ENCODE peak calls at places on chromosomes 12 and 14, in six cellular contexts. One of them, this sample, is unnamed.

GRCh38 chr12:39990122-39991101 is 115.5 kb downstream of the SLC2A13 start:
- DNase-seq in K562: peak; percentile 54
- DNase-seq in H1: peak; percentile 10
- DNase-seq in GM12878: peak; percentile 9
- DNase-seq in GM12891: peak; percentile 22
- DNase-seq in HepG2: peak; percentile 28
- DNase-seq in this sample: no peak

GRCh38 chr12:121537814-121538698 is 42.8 kb downstream of the KDM2B start:
- DNase-seq in HepG2: no peak
- DNase-seq in H1: no peak
- DNase-seq in GM12878: no peak
- DNase-seq in K562: no peak
- DNase-seq in GM12891: no peak
- DNase-seq in this sample: peak; percentile 47

GRCh38 chr12:91211869-91212268 is 29.3 kb upstream of the DCN start:
- DNase-seq in H1: no peak
- DNase-seq in GM12891: no peak
- DNase-seq in HepG2: no peak
- DNase-seq in K562: no peak
- DNase-seq in GM12878: no peak
- DNase-seq in this sample: no peak

GRCh38 chr14:95432152-95433093 is 84.0 kb downstream of the SYNE3 start:
- DNase-seq in HepG2: peak; percentile 16
- DNase-seq in H1: no peak
- DNase-seq in GM12878: no peak
- DNase-seq in K562: peak; percentile 52
- DNase-seq in GM12891: no peak
- DNase-seq in this sample: no peak

GRCh38 chr12:56687225-56688128 is 607 bp downstream of the PTGES3 start:
- DNase-seq in H1: no peak
- DNase-seq in GM12891: no peak
- DNase-seq in GM12878: no peak
- DNase-seq in HepG2: no peak
- DNase-seq in K562: peak; percentile 67
- DNase-seq in this sample: peak; percentile 23

GRCh38 chr12:11807453-11807852 is 158.0 kb downstream of the ETV6 start:
- DNase-seq in K562: no peak
- DNase-seq in HepG2: no peak
- DNase-seq in H1: no peak
- DNase-seq in GM12891: no peak
- DNase-seq in GM12878: no peak
- DNase-seq in this sample: no peak

GRCh38 chr12:31275491-31275890 is 50.5 kb downstream of the SINHCAF start:
- DNase-seq in HepG2: no peak
- DNase-seq in H1: no peak
- DNase-seq in GM12891: no peak
- DNase-seq in K562: no peak
- DNase-seq in GM12878: no peak
- DNase-seq in this sample: no peak

GRCh38 chr12:34206061-34206785 is 183.9 kb downstream of the ALG10 start:
- DNase-seq in GM12891: no peak
- DNase-seq in HepG2: no peak
- DNase-seq in H1: no peak
- DNase-seq in K562: no peak
- DNase-seq in GM12878: no peak
- DNase-seq in this sample: no peak

GRCh38 chr14:65720171-65720570 is 307.6 kb downstream of the FUT8 start:
- DNase-seq in K562: no peak
- DNase-seq in GM12891: no peak
- DNase-seq in GM12878: no peak
- DNase-seq in H1: no peak
- DNase-seq in HepG2: no peak
- DNase-seq in this sample: no peak

GRCh38 chr14:85233756-85234545 is 296.0 kb upstream of the FLRT2 start:
- DNase-seq in HepG2: no peak
- DNase-seq in H1: no peak
- DNase-seq in K562: no peak
- DNase-seq in GM12891: no peak
- DNase-seq in GM12878: no peak
- DNase-seq in this sample: no peak

GRCh38 chr12:18296909-18297280 is 35.6 kb downstream of the PIK3C2G start:
- DNase-seq in HepG2: no peak
- DNase-seq in GM12878: no peak
- DNase-seq in H1: no peak
- DNase-seq in K562: no peak
- DNase-seq in GM12891: no peak
- DNase-seq in this sample: no peak

GRCh38 chr12:78721906-78722305 is 142.7 kb upstream of the SYT1 start:
- DNase-seq in GM12891: no peak
- DNase-seq in K562: no peak
- DNase-seq in H1: no peak
- DNase-seq in GM12878: no peak
- DNase-seq in HepG2: no peak
- DNase-seq in this sample: no peak

GRCh38 chr12:102567031-102567985 is 86.9 kb upstream of the IGF1 start:
- DNase-seq in K562: no peak
- DNase-seq in H1: no peak
- DNase-seq in GM12891: no peak
- DNase-seq in GM12878: no peak
- DNase-seq in HepG2: no peak
- DNase-seq in this sample: no peak

GRCh38 chr12:570237-570925 is 92.9 kb downstream of the NINJ2 start:
- DNase-seq in GM12891: no peak
- DNase-seq in K562: peak; percentile 68
- DNase-seq in HepG2: peak; percentile 77
- DNase-seq in H1: no peak
- DNase-seq in GM12878: no peak
- DNase-seq in this sample: no peak

GRCh38 chr14:70776197-70776596 is 33.1 kb downstream of the MAP3K9 start:
- DNase-seq in HepG2: no peak
- DNase-seq in GM12878: peak; percentile 41
- DNase-seq in H1: no peak
- DNase-seq in K562: no peak
- DNase-seq in GM12891: peak; percentile 50
- DNase-seq in this sample: peak; percentile 38

GRCh38 chr12:10952645-10953044 is 13.6 kb upstream of the TAS2R14 start:
- DNase-seq in K562: no peak
- DNase-seq in GM12891: no peak
- DNase-seq in H1: no peak
- DNase-seq in HepG2: no peak
- DNase-seq in GM12878: no peak
- DNase-seq in this sample: no peak

GRCh38 chr12:51359851-51360250 is 13.4 kb upstream of the CELA1 start:
- DNase-seq in K562: no peak
- DNase-seq in GM12891: no peak
- DNase-seq in HepG2: no peak
- DNase-seq in GM12878: no peak
- DNase-seq in H1: no peak
- DNase-seq in this sample: no peak

GRCh38 chr14:77139540-77140342 is 1.9 kb downstream of the ZDHHC22 start:
- DNase-seq in K562: peak; percentile 69
- DNase-seq in GM12891: peak; percentile 66
- DNase-seq in HepG2: peak; percentile 29
- DNase-seq in H1: no peak
- DNase-seq in GM12878: no peak
- DNase-seq in this sample: peak; percentile 60

GRCh38 chr14:103067231-103067954 is 10.0 kb upstream of the CDC42BPB start:
- DNase-seq in HepG2: no peak
- DNase-seq in GM12878: no peak
- DNase-seq in GM12891: no peak
- DNase-seq in H1: no peak
- DNase-seq in K562: no peak
- DNase-seq in this sample: no peak

GRCh38 chr12:24996820-24997219 is 47.9 kb upstream of the BCAT1 start:
- DNase-seq in HepG2: no peak
- DNase-seq in GM12878: no peak
- DNase-seq in K562: no peak
- DNase-seq in GM12891: no peak
- DNase-seq in H1: no peak
- DNase-seq in this sample: no peak

GRCh38 chr14:69518341-69519101 is 34.0 kb downstream of the PLEKHD1 start:
- DNase-seq in GM12891: no peak
- DNase-seq in GM12878: no peak
- DNase-seq in K562: no peak
- DNase-seq in H1: no peak
- DNase-seq in HepG2: no peak
- DNase-seq in this sample: no peak

GRCh38 chr14:103657466-103657865 is 28.5 kb downstream of the KLC1 start:
- DNase-seq in HepG2: no peak
- DNase-seq in K562: no peak
- DNase-seq in GM12878: no peak
- DNase-seq in H1: no peak
- DNase-seq in GM12891: no peak
- DNase-seq in this sample: no peak

GRCh38 chr14:80974338-80975078 is 19.1 kb downstream of the TSHR start:
- DNase-seq in H1: no peak
- DNase-seq in GM12891: no peak
- DNase-seq in K562: no peak
- DNase-seq in HepG2: no peak
- DNase-seq in GM12878: no peak
- DNase-seq in this sample: no peak

GRCh38 chr12:97306121-97306520 is 156.5 kb upstream of the RMST start:
- DNase-seq in HepG2: no peak
- DNase-seq in H1: no peak
- DNase-seq in GM12891: no peak
- DNase-seq in K562: no peak
- DNase-seq in GM12878: peak; percentile 53
- DNase-seq in this sample: no peak

GRCh38 chr14:83923836-83924235 is 1606.1 kb upstream of the FLRT2 start:
- DNase-seq in GM12891: no peak
- DNase-seq in GM12878: no peak
- DNase-seq in H1: no peak
- DNase-seq in K562: no peak
- DNase-seq in HepG2: no peak
- DNase-seq in this sample: no peak

GRCh38 chr12:132099739-132100138 is 44.4 kb downstream of the DDX51 start:
- DNase-seq in GM12891: no peak
- DNase-seq in HepG2: no peak
- DNase-seq in GM12878: no peak
- DNase-seq in K562: no peak
- DNase-seq in H1: no peak
- DNase-seq in this sample: no peak

GRCh38 chr14:54890794-54891193 is 11.8 kb downstream of the GCH1 start:
- DNase-seq in HepG2: no peak
- DNase-seq in GM12891: no peak
- DNase-seq in GM12878: peak; percentile 66
- DNase-seq in K562: no peak
- DNase-seq in H1: no peak
- DNase-seq in this sample: no peak

GRCh38 chr14:64950889-64951288 is 8.3 kb upstream of the GPX2 start:
- DNase-seq in H1: no peak
- DNase-seq in HepG2: no peak
- DNase-seq in GM12878: no peak
- DNase-seq in K562: no peak
- DNase-seq in GM12891: no peak
- DNase-seq in this sample: no peak

GRCh38 chr12:82730832-82731497 is 44.3 kb downstream of the TMTC2 start:
- DNase-seq in H1: no peak
- DNase-seq in GM12878: no peak
- DNase-seq in K562: no peak
- DNase-seq in HepG2: peak; percentile 4
- DNase-seq in GM12891: no peak
- DNase-seq in this sample: no peak

GRCh38 chr14:90703841-90704240 is 112.4 kb downstream of the TTC7B start:
- DNase-seq in K562: no peak
- DNase-seq in HepG2: no peak
- DNase-seq in H1: no peak
- DNase-seq in GM12878: no peak
- DNase-seq in GM12891: no peak
- DNase-seq in this sample: no peak

GRCh38 chr14:99579077-99579836 is 24.8 kb downstream of the CCDC85C start:
- DNase-seq in K562: no peak
- DNase-seq in GM12878: no peak
- DNase-seq in HepG2: no peak
- DNase-seq in H1: no peak
- DNase-seq in GM12891: no peak
- DNase-seq in this sample: no peak

GRCh38 chr14:99581960-99582359 is 22.0 kb downstream of the CCDC85C start:
- DNase-seq in H1: no peak
- DNase-seq in K562: no peak
- DNase-seq in GM12878: no peak
- DNase-seq in GM12891: no peak
- DNase-seq in HepG2: no peak
- DNase-seq in this sample: no peak

GRCh38 chr14:99578541-99579044 is 25.4 kb downstream of the CCDC85C start:
- DNase-seq in HepG2: no peak
- DNase-seq in K562: no peak
- DNase-seq in GM12878: no peak
- DNase-seq in H1: no peak
- DNase-seq in GM12891: no peak
- DNase-seq in this sample: no peak

GRCh38 chr14:99581371-99581770 is 22.6 kb downstream of the CCDC85C start:
- DNase-seq in GM12891: no peak
- DNase-seq in H1: no peak
- DNase-seq in K562: no peak
- DNase-seq in HepG2: no peak
- DNase-seq in GM12878: no peak
- DNase-seq in this sample: no peak

GRCh38 chr14:99579903-99580570 is 24.0 kb downstream of the CCDC85C start:
- DNase-seq in GM12878: no peak
- DNase-seq in H1: peak; percentile 53
- DNase-seq in K562: peak; percentile 29
- DNase-seq in GM12891: no peak
- DNase-seq in HepG2: no peak
- DNase-seq in this sample: no peak
- TF ChIP-seq POLR2AphosphoS5 in GM12878: no peak
- TF ChIP-seq POLR2AphosphoS5 in H1: no peak
- TF ChIP-seq POLR2AphosphoS5 in K562: no peak
- TF ChIP-seq POLR2AphosphoS5 in GM12891: no peak
- TF ChIP-seq POLR2AphosphoS5 in HepG2: no peak
- TF ChIP-seq POLR2AphosphoS5 in this sample: no peak

GRCh38 chr14:101199028-101199770 is 295.7 kb upstream of the RTL1 start:
- DNase-seq in GM12891: no peak
- DNase-seq in HepG2: no peak
- DNase-seq in K562: no peak
- DNase-seq in H1: no peak
- DNase-seq in GM12878: no peak
- DNase-seq in this sample: no peak
- TF ChIP-seq POLR2A in GM12891: no peak
- TF ChIP-seq POLR2A in HepG2: no peak
- TF ChIP-seq POLR2A in K562: no peak
- TF ChIP-seq POLR2A in H1: no peak
- TF ChIP-seq POLR2A in GM12878: no peak
- TF ChIP-seq POLR2A in this sample: no peak

GRCh38 chr12:123990512-123990911 is 17.5 kb downstream of the ZNF664 start:
- DNase-seq in K562: no peak
- DNase-seq in H1: no peak
- DNase-seq in HepG2: no peak
- DNase-seq in GM12878: no peak
- DNase-seq in GM12891: no peak
- DNase-seq in this sample: no peak
- TF ChIP-seq TAF1 in K562: no peak
- TF ChIP-seq TAF1 in H1: no peak
- TF ChIP-seq TAF1 in HepG2: no peak
- TF ChIP-seq TAF1 in GM12878: no peak
- TF ChIP-seq TAF1 in GM12891: no peak
- TF ChIP-seq TAF1 in this sample: no peak

GRCh38 chr14:74299061-74299545 is 3.6 kb downstream of the ABCD4 start:
- DNase-seq in HepG2: no peak
- DNase-seq in K562: no peak
- DNase-seq in H1: no peak
- DNase-seq in GM12878: no peak
- DNase-seq in GM12891: no peak
- DNase-seq in this sample: no peak
- TF ChIP-seq POLR2AphosphoS5 in HepG2: no peak
- TF ChIP-seq POLR2AphosphoS5 in K562: no peak
- TF ChIP-seq POLR2AphosphoS5 in H1: no peak
- TF ChIP-seq POLR2AphosphoS5 in GM12878: no peak
- TF ChIP-seq POLR2AphosphoS5 in GM12891: no peak
- TF ChIP-seq POLR2AphosphoS5 in this sample: no peak

This sample was measured in GM12892.